ENCODE peak calls at places on chromosomes 13 and 19, in nine cellular contexts. E is amygdala; I is NCI-H774; L is T follicular helper cell; Z is CD8-positive, alpha-beta memory T cell; M is CD4-positive, alpha-beta memory T cell; C is NCI-H748 treated with DMSO at 0.1 percent for 48 hours; H is NCI-H1092; J is neural progenitor cell. V is an unnamed sample.

GRCh38 chr19:41957838-41958366 is 1.2 kb downstream of the RABAC1 start:
- DNase-seq in E (no peak), I (peak), L (no peak), Z (peak), M (peak), C (peak), H (peak), J (peak), V (peak)

GRCh38 chr19:48506138-48506733 is 5.4 kb downstream of the LMTK3 start:
- DNase-seq in E (no peak), I (no peak), L (no peak), Z (no peak), M (peak), C (peak), H (no peak), J (peak), V (no peak)

GRCh38 chr19:41939861-41940442 is 11.7 kb upstream of the ERFL start:
- DNase-seq in E (no peak), I (peak), L (peak), Z (peak), M (no peak), C (peak), H (no peak), J (peak), V (no peak)

GRCh38 chr13:40445557-40445990 is 220.9 kb downstream of the FOXO1 start:
- DNase-seq in E (no peak), I (no peak), L (no peak), Z (no peak), M (no peak), C (no peak), H (peak), J (no peak), V (no peak)

GRCh38 chr13:51444922-51445321 is 7.9 kb downstream of the INTS6 start:
- DNase-seq in E (no peak), I (no peak), L (no peak), Z (no peak), M (peak), C (no peak), H (no peak), J (no peak), V (peak)

GRCh38 chr19:1232231-1232637 is 5.6 kb downstream of the CBARP start:
- DNase-seq in E (no peak), I (no peak), L (no peak), Z (no peak), M (no peak), C (no peak), H (no peak), J (no peak), V (no peak)

GRCh38 chr13:29771247-29771646 is 79.2 kb downstream of the UBL3 start:
- DNase-seq in E (no peak), I (no peak), L (no peak), Z (no peak), M (peak), C (peak), H (peak), J (peak), V (no peak)

GRCh38 chr13:92390217-92390616 is 836.4 kb upstream of the GPC6 start:
- DNase-seq in E (no peak), I (peak), L (no peak), Z (no peak), M (no peak), C (peak), H (peak), J (no peak), V (no peak)

GRCh38 chr19:33316521-33317284 is 14.4 kb upstream of the CEBPA start:
- DNase-seq in E (no peak), I (no peak), L (no peak), Z (no peak), M (no peak), C (no peak), H (no peak), J (no peak), V (no peak)

GRCh38 chr19:13799669-13800068 is 4.4 kb downstream of the ZSWIM4 start:
- DNase-seq in E (no peak), I (no peak), L (no peak), Z (no peak), M (no peak), C (no peak), H (no peak), J (no peak), V (no peak)

GRCh38 chr19:16133818-16134217 is 9.7 kb upstream of the HSH2D start:
- DNase-seq in E (no peak), I (no peak), L (no peak), Z (no peak), M (no peak), C (no peak), H (no peak), J (no peak), V (no peak)

GRCh38 chr13:30204564-30204963 is 102.8 kb downstream of the KATNAL1 start:
- DNase-seq in E (no peak), I (no peak), L (no peak), Z (no peak), M (no peak), C (no peak), H (no peak), J (no peak), V (no peak)

GRCh38 chr19:34645551-34645950 is 31.4 kb downstream of the SCGB2B2 start:
- DNase-seq in E (no peak), I (no peak), L (no peak), Z (no peak), M (no peak), C (no peak), H (no peak), J (no peak), V (no peak)

GRCh38 chr19:43639507-43640423 is at the start of gene CADM4:
- DNase-seq in E (peak), I (peak), L (peak), Z (peak), M (peak), C (no peak), H (no peak), J (peak), V (no peak)

GRCh38 chr13:51397262-51397933 is 55.4 kb downstream of the INTS6 start:
- DNase-seq in E (no peak), I (no peak), L (no peak), Z (no peak), M (no peak), C (no peak), H (no peak), J (peak), V (peak)

GRCh38 chr13:113452942-113453901 is at the start of gene ADPRHL1:
- DNase-seq in E (no peak), I (no peak), L (no peak), Z (no peak), M (no peak), C (no peak), H (no peak), J (no peak), V (no peak)

GRCh38 chr19:34136127-34136526 is 36.2 kb upstream of the LSM14A start:
- DNase-seq in E (no peak), I (no peak), L (no peak), Z (no peak), M (no peak), C (no peak), H (no peak), J (no peak), V (no peak)

GRCh38 chr13:104253063-104253680 is 1187.0 kb upstream of the SLC10A2 start:
- DNase-seq in E (no peak), I (no peak), L (no peak), Z (no peak), M (no peak), C (no peak), H (no peak), J (no peak), V (no peak)

GRCh38 chr13:99136427-99136954 is 64.2 kb upstream of the UBAC2 start:
- DNase-seq in E (no peak), I (no peak), L (no peak), Z (no peak), M (no peak), C (no peak), H (no peak), J (no peak), V (no peak)

GRCh38 chr13:48542581-48543341 is 9.9 kb upstream of the RCBTB2 start:
- DNase-seq in E (no peak), I (peak), L (no peak), Z (no peak), M (no peak), C (no peak), H (peak), J (peak), V (peak)

GRCh38 chr13:66468656-66469055 is 761.5 kb downstream of the PCDH9 start:
- DNase-seq in E (no peak), I (no peak), L (no peak), Z (no peak), M (no peak), C (no peak), H (no peak), J (no peak), V (no peak)

GRCh38 chr13:27595055-27595811 is 25.1 kb downstream of the LNX2 start:
- DNase-seq in E (no peak), I (no peak), L (no peak), Z (no peak), M (no peak), C (no peak), H (no peak), J (no peak), V (no peak)

GRCh38 chr19:2634228-2634951 is 68.1 kb downstream of the GNG7 start:
- DNase-seq in E (no peak), I (no peak), L (no peak), Z (no peak), M (no peak), C (no peak), H (no peak), J (no peak), V (no peak)

GRCh38 chr19:47796785-47797184 is 7.6 kb downstream of the TPRX1 start:
- DNase-seq in E (no peak), I (no peak), L (no peak), Z (no peak), M (no peak), C (no peak), H (no peak), J (no peak), V (no peak)

GRCh38 chr13:20263393-20264044 is 31.4 kb upstream of the GJB6 start:
- DNase-seq in E (no peak), I (no peak), L (no peak), Z (no peak), M (no peak), C (no peak), H (no peak), J (no peak), V (no peak)

GRCh38 chr13:102286326-102286725 is 115.5 kb downstream of the FGF14 start:
- DNase-seq in E (no peak), I (no peak), L (no peak), Z (no peak), M (no peak), C (no peak), H (no peak), J (no peak), V (no peak)

GRCh38 chr13:44906758-44907157 is 82.5 kb downstream of the NUFIP1 start:
- DNase-seq in E (peak), I (no peak), L (no peak), Z (no peak), M (no peak), C (no peak), H (peak), J (no peak), V (peak)

GRCh38 chr19:49689133-49690072 is at the start of gene ADM5:
- DNase-seq in E (peak), I (peak), L (no peak), Z (no peak), M (peak), C (peak), H (peak), J (peak), V (no peak)

GRCh38 chr13:50375792-50376191 is 360.5 kb downstream of the KCNRG start:
- DNase-seq in E (no peak), I (no peak), L (no peak), Z (no peak), M (no peak), C (no peak), H (no peak), J (no peak), V (no peak)

GRCh38 chr13:36907266-36907665 is 12.8 kb downstream of the SMAD9 start:
- DNase-seq in E (no peak), I (no peak), L (no peak), Z (no peak), M (no peak), C (no peak), H (no peak), J (no peak), V (no peak)

GRCh38 chr19:35890113-35890650 is 10.2 kb downstream of the NFKBID start:
- DNase-seq in E (no peak), I (no peak), L (no peak), Z (no peak), M (no peak), C (no peak), H (no peak), J (no peak), V (no peak)

GRCh38 chr13:110433014-110433413 is 125.9 kb downstream of the COL4A2 start:
- DNase-seq in E (no peak), I (no peak), L (no peak), Z (no peak), M (no peak), C (no peak), H (no peak), J (no peak), V (no peak)

GRCh38 chr13:77981191-77981925 is 62.7 kb upstream of the EDNRB start:
- DNase-seq in E (no peak), I (no peak), L (no peak), Z (no peak), M (no peak), C (no peak), H (no peak), J (no peak), V (no peak)

GRCh38 chr13:36819811-36820140 is 754 bp downstream of the RFXAP start:
- DNase-seq in E (no peak), I (no peak), L (no peak), Z (no peak), M (peak), C (no peak), H (peak), J (peak), V (no peak)

GRCh38 chr13:51419015-51419636 is 33.7 kb downstream of the INTS6 start:
- DNase-seq in E (no peak), I (no peak), L (no peak), Z (no peak), M (no peak), C (no peak), H (no peak), J (no peak), V (no peak)

V was measured in putamen.